ENCODE peak calls at places on chromosomes 6 and 20, in ten cellular contexts. U is esophagus muscularis mucosa, W is astrocyte, A is lung, Q is fibroblast of lung, F is Peyer's patch, O is endodermal cell, M is esophagus squamous epithelium, S is ovary, J is BE2C. X is an unnamed sample. For H3K36me3, the result is how much of the 10 kb centered on the place peaks cover.

GRCh38 chr6:31464252-31465184 is 33.4 kb upstream of the MICB start:
- DNase-seq in W (no peak), A (no peak), U (peak), F (no peak), J (no peak), Q (no peak), M (no peak), O (no peak), S (no peak), X (no peak)

GRCh38 chr6:85923013-85923430 is 280.3 kb upstream of the SYNCRIP start:
- DNase-seq in F (no peak), A (no peak), M (no peak), S (peak), J (peak), Q (peak), W (peak), U (no peak), O (peak), X (peak)

GRCh38 chr6:7629321-7629720 is 39.3 kb downstream of the SNRNP48 start:
- DNase-seq in M (no peak), O (no peak), W (no peak), S (no peak), A (no peak), F (no peak), U (no peak), Q (peak), J (no peak), X (no peak)

GRCh38 chr20:58710481-58711265 is 18.1 kb downstream of the NPEPL1 start:
- DNase-seq in U (peak), S (no peak), J (no peak), M (no peak), Q (no peak), A (peak), W (no peak), O (peak), F (no peak), X (peak)

GRCh38 chr6:14709066-14709670 is 536.7 kb upstream of the JARID2 start:
- DNase-seq in W (peak), M (no peak), Q (peak), F (no peak), J (no peak), S (no peak), O (no peak), U (no peak), A (no peak), X (no peak)

GRCh38 chr20:14453259-14453658 is 115.8 kb upstream of the FLRT3 start:
- DNase-seq in U (no peak), W (no peak), Q (no peak), F (no peak), J (no peak), A (no peak), M (no peak), S (no peak), O (no peak), X (no peak)

GRCh38 chr6:67535946-67536345 is 1099.1 kb upstream of the ADGRB3 start:
- DNase-seq in M (no peak), Q (peak), U (no peak), A (no peak), J (no peak), F (no peak), O (no peak), W (peak), S (no peak), X (no peak)

GRCh38 chr6:143673638-143674037 is 4.1 kb upstream of the PHACTR2 start:
- DNase-seq in W (peak), S (no peak), Q (peak), O (peak), J (no peak), F (no peak), U (no peak), A (no peak), M (no peak), X (peak)

GRCh38 chr20:60372822-60373221 is 414.6 kb downstream of the CDH26 start:
- DNase-seq in F (no peak), A (no peak), S (no peak), W (no peak), M (no peak), Q (no peak), J (no peak), U (no peak), O (no peak), X (no peak)

GRCh38 chr20:6700563-6701328 is 66.7 kb upstream of the BMP2 start:
- DNase-seq in W (no peak), O (no peak), U (peak), M (no peak), Q (no peak), S (no peak), F (no peak), J (no peak), A (no peak), X (no peak)

GRCh38 chr6:127103482-127103881 is 15.0 kb upstream of the RSPO3 start:
- DNase-seq in M (no peak), F (no peak), W (no peak), U (no peak), S (no peak), J (no peak), O (no peak), A (no peak), Q (peak), X (no peak)

GRCh38 chr20:49132995-49133451 is 55.1 kb downstream of the STAU1 start:
- DNase-seq in M (no peak), F (no peak), S (no peak), W (peak), A (no peak), U (no peak), J (peak), O (peak), Q (peak), X (peak)

GRCh38 chr6:57017069-57017468 is 29.4 kb upstream of the KIAA1586 start:
- DNase-seq in W (peak), U (no peak), F (no peak), S (no peak), A (no peak), Q (peak), M (no peak), J (no peak), O (no peak), X (no peak)

GRCh38 chr20:59932616-59933295 is 681 bp downstream of the SYCP2 start:
- DNase-seq in M (no peak), F (no peak), J (no peak), O (no peak), W (no peak), A (no peak), S (no peak), Q (no peak), U (no peak), X (no peak)

GRCh38 chr6:34468378-34468892 is 2.6 kb downstream of the PACSIN1 start:
- DNase-seq in S (no peak), U (no peak), M (no peak), J (no peak), O (no peak), W (no peak), Q (no peak), F (peak), A (no peak), X (no peak)
- TF ChIP-seq CTCF in S (no peak), U (no peak), M (no peak), J (no peak), O (no peak), W (no peak), Q (no peak), F (no peak), A (no peak), X (no peak)

GRCh38 chr20:43462369-43463132 is 4.9 kb downstream of the SRSF6 start:
- DNase-seq in J (no peak), Q (no peak), S (no peak), F (no peak), O (no peak), A (no peak), U (no peak), W (no peak), M (no peak), X (no peak)

GRCh38 chr20:43465625-43465943 is 7.9 kb downstream of the SRSF6 start:
- DNase-seq in J (no peak), O (no peak), W (no peak), Q (no peak), A (no peak), U (no peak), S (no peak), M (no peak), F (no peak), X (no peak)

GRCh38 chr20:43463864-43464785 is 6.4 kb downstream of the SRSF6 start:
- DNase-seq in A (no peak), U (no peak), Q (no peak), O (peak), J (no peak), F (no peak), M (no peak), S (no peak), W (no peak), X (no peak)

GRCh38 chr20:43461894-43462293 is 4.2 kb downstream of the SRSF6 start:
- DNase-seq in Q (no peak), M (no peak), O (no peak), S (no peak), A (no peak), F (no peak), W (no peak), U (no peak), J (no peak), X (no peak)

DNA sequence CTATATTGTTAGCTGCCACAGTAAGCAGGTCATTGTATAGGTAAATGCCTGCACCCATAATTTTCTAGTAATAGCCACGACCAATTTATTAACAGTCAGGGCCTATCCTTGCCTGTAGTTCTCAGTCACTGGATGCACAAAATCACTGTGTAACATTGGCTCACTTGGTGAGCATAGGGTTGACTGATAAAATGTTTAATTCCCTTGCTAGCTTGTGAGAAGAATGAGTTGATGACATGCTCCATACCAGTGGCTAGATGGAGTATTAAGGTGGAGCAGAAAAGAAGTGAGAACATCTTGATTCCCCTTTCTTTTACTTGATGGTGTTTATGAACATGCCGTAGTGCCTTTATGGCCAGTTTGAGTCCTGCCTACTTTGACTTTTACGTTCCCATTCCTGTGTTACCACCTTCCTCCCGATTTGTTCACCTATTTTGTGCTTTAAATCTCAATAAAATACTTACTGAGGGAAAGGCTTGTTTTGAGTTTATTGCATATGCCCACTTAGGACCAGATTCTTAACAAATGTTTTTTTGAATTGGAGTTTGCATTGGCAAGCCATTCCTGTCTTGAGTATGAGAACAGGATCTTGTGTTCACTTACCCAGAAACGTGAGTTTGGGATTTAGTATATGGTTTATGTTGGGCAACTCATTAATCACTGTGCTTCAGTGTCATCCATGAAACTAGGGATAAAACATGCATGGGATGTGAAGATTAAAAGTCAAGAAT is 5.6 kb downstream of the SRSF6 start:
- DNase-seq in F (no peak), W (no peak), J (no peak), M (no peak), U (no peak), O (no peak), A (no peak), Q (no peak), S (no peak), X (no peak)
- H3K36me3 ChIP-seq in F (half or more), W (half or more), J (half or more), M (half or more), U (half or more), O (half or more), A (under half), Q (under half), S (under half), X (under half)

DNA sequence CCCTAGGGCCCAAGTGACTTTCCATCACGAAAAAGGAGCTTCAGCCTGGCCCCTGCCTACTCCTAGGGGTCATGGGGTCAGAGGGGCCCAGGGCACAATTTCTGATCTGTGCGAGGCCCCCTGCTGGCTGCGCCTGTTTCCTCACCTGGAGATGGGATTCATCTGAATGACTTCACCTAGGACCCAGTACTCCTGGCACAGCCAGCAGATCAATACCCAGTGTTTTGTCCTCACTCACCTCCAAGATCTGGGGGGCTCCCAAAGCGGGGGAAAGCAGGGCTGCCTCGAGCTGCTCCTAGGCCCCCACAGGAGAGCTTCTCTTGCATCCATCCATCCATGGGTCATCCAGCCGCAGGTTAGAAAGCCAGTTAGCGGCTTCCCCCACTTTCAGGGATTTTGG is 33.8 kb downstream of the CD40 start:
- DNase-seq in W (no peak), S (no peak), J (no peak), O (peak), F (no peak), A (no peak), Q (no peak), U (no peak), M (no peak), X (no peak)
- TF ChIP-seq CTCF in W (no peak), S (no peak), J (peak), O (peak), F (no peak), A (no peak), Q (peak), U (no peak), M (no peak), X (peak)

DNA sequence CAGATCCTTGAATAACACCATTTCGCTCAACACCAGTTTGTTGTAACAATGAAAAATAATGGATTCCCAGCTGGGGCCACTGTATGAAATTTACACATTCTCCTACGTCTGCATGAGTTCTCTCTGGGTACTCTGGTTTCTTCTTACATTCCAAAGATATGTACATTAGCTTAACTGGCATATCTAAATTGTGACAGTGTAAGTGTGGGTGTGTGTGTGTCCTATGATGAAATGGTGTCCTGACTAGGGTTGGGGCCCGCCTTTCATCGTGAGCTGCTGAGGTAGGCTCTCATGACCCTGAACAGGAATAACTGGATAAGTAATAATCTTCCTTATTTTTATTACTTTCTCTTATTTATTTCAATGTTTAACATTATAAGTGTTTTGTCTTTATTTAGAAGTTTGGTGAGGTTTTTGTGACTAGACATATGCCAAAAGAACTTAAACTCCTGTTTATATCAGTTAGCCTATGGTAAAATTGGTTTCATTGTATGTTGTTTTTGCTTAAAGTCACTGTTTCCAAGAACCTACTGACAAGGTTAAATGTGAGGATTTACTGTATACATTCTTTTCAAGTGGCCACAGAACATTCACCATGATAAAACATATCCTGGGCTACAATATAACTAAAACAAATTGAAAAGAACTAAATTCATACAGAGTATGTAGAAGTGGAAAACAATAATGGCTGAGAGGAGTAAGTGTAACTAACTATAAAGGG is 42.4 kb downstream of the RBL1 start:
- DNase-seq in J (no peak), F (no peak), M (no peak), O (no peak), S (no peak), W (no peak), Q (peak), A (no peak), U (no peak), X (no peak)
- H3K36me3 ChIP-seq in J (half or more), F (under half), M (half or more), O (under half), S (under half), W (under half), Q (under half), A (under half), U (half or more), X (under half)

GRCh38 chr6:150880336-150880735 is 14.8 kb downstream of the MTHFD1L start:
- DNase-seq in J (no peak), U (no peak), S (no peak), F (no peak), W (no peak), A (no peak), M (no peak), O (no peak), Q (no peak), X (no peak)

GRCh38 chr6:150878347-150879213 is 13.1 kb downstream of the MTHFD1L start:
- DNase-seq in F (no peak), A (no peak), U (no peak), Q (no peak), S (no peak), W (no peak), M (no peak), J (no peak), O (peak), X (no peak)

GRCh38 chr6:150874184-150874583 is 8.7 kb downstream of the MTHFD1L start:
- DNase-seq in W (no peak), F (no peak), A (no peak), M (no peak), U (no peak), Q (no peak), O (peak), J (no peak), S (no peak), X (no peak)

GRCh38 chr6:150876598-150876997 is 11.1 kb downstream of the MTHFD1L start:
- DNase-seq in S (no peak), M (no peak), A (no peak), O (no peak), J (peak), F (no peak), U (no peak), Q (peak), W (peak), X (peak)

DNA sequence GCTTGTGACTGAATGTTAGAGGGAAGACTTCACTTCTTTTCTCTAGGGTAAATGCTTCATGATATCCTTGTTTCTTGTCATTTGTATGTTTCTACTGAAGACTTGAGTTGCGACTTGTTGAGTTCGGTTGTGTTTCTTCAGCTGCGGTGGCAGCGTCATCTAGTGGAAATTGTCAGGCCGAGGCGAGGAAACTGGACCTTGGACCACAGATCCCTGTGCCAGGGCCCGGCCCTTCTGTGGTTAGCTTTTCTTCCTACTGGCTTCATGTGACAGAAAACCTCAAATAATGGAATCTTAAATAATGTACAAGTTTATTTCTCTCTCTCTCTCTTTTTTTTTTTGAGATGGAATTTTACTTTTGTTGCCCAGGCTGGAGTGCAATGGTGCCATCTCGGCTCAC is 12.4 kb downstream of the MTHFD1L start:
- DNase-seq in U (no peak), S (no peak), W (no peak), M (no peak), Q (no peak), J (no peak), A (no peak), F (no peak), O (no peak), X (peak)
- TF ChIP-seq CTCF in U (no peak), S (no peak), W (no peak), M (no peak), Q (no peak), J (no peak), A (no peak), F (peak), O (no peak), X (peak)

GRCh38 chr6:120279706-120280105 is 930.1 kb upstream of the MAN1A1 start:
- DNase-seq in O (no peak), M (no peak), S (no peak), Q (no peak), W (no peak), J (peak), U (no peak), A (no peak), F (no peak), X (no peak)
- H3K36me3 ChIP-seq in O (under half), M (under half), S (under half), Q (under half), W (under half), J (under half), U (under half), A (under half), F (under half), X (under half)

GRCh38 chr6:46677314-46677654 is 10.4 kb upstream of the TDRD6 start:
- DNase-seq in F (no peak), Q (no peak), W (no peak), A (no peak), M (no peak), U (no peak), O (no peak), S (no peak), J (no peak), X (no peak)
- TF ChIP-seq CTCF in F (no peak), Q (peak), W (peak), A (no peak), M (no peak), U (no peak), O (peak), S (no peak), J (peak), X (no peak)

GRCh38 chr6:36860126-36860525 is 14.5 kb downstream of the PPIL1 start:
- DNase-seq in U (no peak), M (no peak), J (no peak), O (peak), S (no peak), Q (no peak), A (no peak), W (no peak), F (no peak), X (no peak)
- H3K36me3 ChIP-seq in U (under half), M (under half), J (under half), O (under half), S (under half), Q (under half), A (under half), W (under half), F (under half), X (under half)

GRCh38 chr20:19291024-19291817 is 78.8 kb downstream of the SLC24A3 start:
- DNase-seq in J (no peak), O (no peak), A (no peak), S (peak), M (no peak), W (no peak), F (no peak), Q (no peak), U (no peak), X (no peak)
- TF ChIP-seq CTCF in J (no peak), O (no peak), A (no peak), S (no peak), M (no peak), W (no peak), F (no peak), Q (no peak), U (no peak), X (no peak)

GRCh38 chr20:35558416-35558815 is 16.5 kb downstream of the ERGIC3 start:
- DNase-seq in S (no peak), U (no peak), Q (no peak), J (no peak), F (no peak), O (no peak), M (no peak), W (no peak), A (no peak), X (no peak)

GRCh38 chr20:35551485-35551884 is 9.6 kb downstream of the ERGIC3 start:
- DNase-seq in F (no peak), J (no peak), M (no peak), O (no peak), A (no peak), W (peak), U (no peak), S (no peak), Q (peak), X (no peak)

GRCh38 chr20:35555951-35556645 is 14.2 kb downstream of the ERGIC3 start:
- DNase-seq in S (no peak), M (no peak), J (no peak), F (no peak), A (no peak), O (no peak), Q (no peak), W (no peak), U (no peak), X (no peak)

GRCh38 chr20:35556871-35557270 is 15.0 kb downstream of the ERGIC3 start:
- DNase-seq in J (no peak), S (no peak), M (no peak), W (no peak), Q (no peak), F (no peak), U (no peak), O (no peak), A (no peak), X (no peak)

GRCh38 chr20:35552914-35553313 is 11.0 kb downstream of the ERGIC3 start:
- DNase-seq in U (no peak), F (no peak), Q (no peak), W (no peak), J (no peak), M (no peak), A (no peak), S (no peak), O (no peak), X (no peak)
- H3K36me3 ChIP-seq in U (half or more), F (half or more), Q (under half), W (under half), J (under half), M (half or more), A (half or more), S (under half), O (half or more), X (under half)